ENCODE peak calls at places on chromosomes 2 and 18, in four cellular contexts. S, X, T and I are unnamed samples.

GRCh38 chr2:3211971-3212362 is 165.7 kb downstream of the EIPR1 start:
- DNase-seq in S (no peak), T (no peak), X (no peak), I (no peak)

GRCh38 chr2:182868049-182868422 is 1.6 kb upstream of the FRZB start:
- DNase-seq in S (no peak), X (no peak), T (no peak), I (peak)

GRCh38 chr2:70942900-70943871 is 7.5 kb downstream of the ATP6V1B1 start:
- DNase-seq in T (peak), S (peak), X (peak), I (no peak)

GRCh38 chr2:179272406-179273192 is 8.0 kb upstream of the SESTD1 start:
- DNase-seq in S (no peak), X (peak), T (no peak), I (no peak)

GRCh38 chr2:96537066-96537733 is 648 bp downstream of the ARID5A start:
- DNase-seq in T (no peak), S (no peak), X (peak), I (peak)

GRCh38 chr2:74902281-74902860 is 56.1 kb upstream of the POLE4 start:
- DNase-seq in S (no peak), T (no peak), X (no peak), I (no peak)

GRCh38 chr2:78251708-78252107 is 729.5 kb upstream of the LRRTM4 start:
- DNase-seq in X (no peak), T (no peak), S (no peak), I (no peak)

GRCh38 chr18:13611616-13612110 is 114.7 kb downstream of the FAM210A start:
- DNase-seq in S (no peak), T (peak), X (peak), I (peak)

GRCh38 chr18:37864122-37864521 is 298.5 kb upstream of the CELF4 start:
- DNase-seq in X (no peak), T (no peak), S (no peak), I (no peak)

GRCh38 chr2:9187620-9188214 is 18.9 kb upstream of the ASAP2 start:
- DNase-seq in X (peak), S (no peak), T (no peak), I (no peak)

GRCh38 chr2:126855606-126856005 is 43.1 kb upstream of the TEX51 start:
- DNase-seq in T (no peak), X (no peak), S (no peak), I (no peak)

GRCh38 chr2:58769494-58770239 is 528.5 kb upstream of the FANCL start:
- DNase-seq in X (no peak), S (no peak), T (no peak), I (no peak)

GRCh38 chr2:36433311-36434217 is 78.0 kb downstream of the CRIM1 start:
- DNase-seq in T (no peak), X (peak), S (no peak), I (no peak)

GRCh38 chr2:105454801-105455485 is 56.1 kb upstream of the FHL2 start:
- DNase-seq in S (no peak), X (peak), T (peak), I (peak)

GRCh38 chr18:45619062-45619825 is 4.0 kb downstream of the SLC14A2 start:
- DNase-seq in T (no peak), S (no peak), X (no peak), I (no peak)

GRCh38 chr2:48482774-48483173 is 47.2 kb upstream of the STON1 start:
- DNase-seq in T (no peak), X (no peak), S (no peak), I (no peak)

GRCh38 chr2:1738646-1739302 is 5.5 kb downstream of the PXDN start:
- DNase-seq in T (no peak), X (no peak), S (no peak), I (no peak)

GRCh38 chr2:1738163-1738562 is 6.2 kb downstream of the PXDN start:
- DNase-seq in S (no peak), X (no peak), T (no peak), I (no peak)

GRCh38 chr2:1736045-1736444 is 8.3 kb downstream of the PXDN start:
- DNase-seq in S (no peak), T (no peak), X (peak), I (no peak)

GRCh38 chr2:1739322-1739957 is 4.9 kb downstream of the PXDN start:
- DNase-seq in T (no peak), X (no peak), S (no peak), I (no peak)

GRCh38 chr2:1736997-1737480 is 7.3 kb downstream of the PXDN start:
- DNase-seq in X (peak), S (no peak), T (no peak), I (no peak)
- H3K9ac ChIP-seq in X (peak), S (no peak), T (no peak), I (no peak)

GRCh38 chr18:79776674-79777073 is 21.1 kb upstream of the KCNG2 start:
- DNase-seq in T (no peak), S (no peak), X (no peak), I (no peak)

GRCh38 chr18:79779700-79780190 is 18.0 kb upstream of the KCNG2 start:
- DNase-seq in X (no peak), S (no peak), T (no peak), I (no peak)

GRCh38 chr18:79780547-79780946 is 17.2 kb upstream of the KCNG2 start:
- DNase-seq in S (no peak), X (no peak), T (no peak), I (no peak)

GRCh38 chr18:79779021-79779699 is 18.6 kb upstream of the KCNG2 start:
- DNase-seq in T (no peak), X (no peak), S (peak), I (no peak)

GRCh38 chr18:79778291-79778791 is 19.4 kb upstream of the KCNG2 start:
- DNase-seq in T (no peak), X (no peak), S (peak), I (no peak)
- H4K5ac ChIP-seq in T (no peak), X (no peak), S (no peak), I (no peak)

GRCh38 chr2:241344925-241345651 is 11.0 kb upstream of the FARP2 start:
- DNase-seq in X (peak), T (no peak), S (no peak), I (no peak)
- H3K9ac ChIP-seq in X (no peak), T (no peak), S (no peak), I (no peak)

GRCh38 chr2:201574754-201575153 is 68.5 kb downstream of the TMEM237 start:
- DNase-seq in S (no peak), X (no peak), T (no peak), I (no peak)

GRCh38 chr2:201568217-201568820 is 75.0 kb downstream of the TMEM237 start:
- DNase-seq in X (no peak), S (no peak), T (no peak), I (no peak)

GRCh38 chr2:201575971-201576370 is 67.3 kb downstream of the TMEM237 start:
- DNase-seq in T (no peak), S (no peak), X (no peak), I (no peak)

GRCh38 chr2:201572822-201573493 is 70.3 kb downstream of the TMEM237 start:
- DNase-seq in X (no peak), S (no peak), T (no peak), I (no peak)
- H4K5ac ChIP-seq in X (no peak), S (no peak), T (no peak), I (no peak)

GRCh38 chr2:207463433-207463832 is 66.3 kb upstream of the CREB1 start:
- DNase-seq in S (no peak), X (no peak), T (no peak), I (no peak)
- H3K9ac ChIP-seq in S (no peak), X (no peak), T (no peak), I (no peak)

GRCh38 chr18:76429262-76430126 is 65.5 kb downstream of the ZNF516 start:
- DNase-seq in S (no peak), T (no peak), X (no peak), I (no peak)

GRCh38 chr18:76431437-76432273 is 63.4 kb downstream of the ZNF516 start:
- DNase-seq in S (peak), T (no peak), X (no peak), I (no peak)

GRCh38 chr18:76428396-76429261 is 66.4 kb downstream of the ZNF516 start:
- DNase-seq in T (no peak), X (peak), S (peak), I (no peak)

GRCh38 chr18:76432274-76432755 is 62.7 kb downstream of the ZNF516 start:
- DNase-seq in X (no peak), S (no peak), T (no peak), I (no peak)

DNA sequence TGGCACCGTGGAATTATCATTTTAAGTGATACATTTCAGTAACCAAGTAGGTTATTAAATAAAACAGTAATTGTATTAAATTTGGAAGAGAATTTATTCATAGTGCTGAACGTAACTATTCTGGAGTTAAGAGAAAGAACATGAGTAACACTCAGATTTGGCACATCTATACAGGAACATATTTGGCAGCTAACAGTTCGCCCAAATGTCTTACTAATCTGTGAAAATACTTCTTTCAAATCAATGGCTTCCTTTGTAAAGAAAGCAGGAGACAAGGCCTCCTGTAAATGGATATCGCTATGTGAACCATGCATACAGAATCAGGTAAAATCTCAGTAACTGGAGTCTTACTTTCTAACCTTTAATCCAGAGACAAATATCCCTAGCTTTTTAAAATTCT is 64.4 kb downstream of the ZNF516 start:
- DNase-seq in X (peak), T (no peak), S (no peak), I (no peak)
- H4K5ac ChIP-seq in X (no peak), T (no peak), S (no peak), I (no peak)